ENCODE peak calls at places on chromosome 5, in four cellular contexts. G is effector memory CD4-positive, alpha-beta T cell; Y is glutamatergic neuron; J is activated T-cell treated with anti-CD3 and anti-CD28 coated beads for 1 hour. K is an unnamed sample.

GRCh38 chr5:172697123-172698121 is 56.4 kb downstream of the NEURL1B start:
- DNase-seq in J (peak), G (peak), Y (peak), K (peak)

GRCh38 chr5:26663500-26663899 is 374.9 kb downstream of the CDH9 start:
- DNase-seq in Y (no peak), J (no peak), G (no peak), K (no peak)

GRCh38 chr5:151585970-151586369 is 5.2 kb downstream of the FAT2 start:
- DNase-seq in Y (no peak), G (no peak), J (no peak), K (no peak)

GRCh38 chr5:157785781-157786180 is 42.3 kb downstream of the LSM11 start:
- DNase-seq in J (no peak), G (no peak), Y (no peak), K (no peak)

GRCh38 chr5:147303251-147303650 is 68.4 kb downstream of the STK32A start:
- DNase-seq in G (no peak), J (no peak), Y (no peak), K (no peak)

GRCh38 chr5:139058121-139058520 is 140.0 kb downstream of the SIL1 start:
- DNase-seq in J (no peak), Y (no peak), G (no peak), K (no peak)

GRCh38 chr5:27969157-27969556 is 930.8 kb upstream of the CDH9 start:
- DNase-seq in Y (no peak), J (no peak), G (no peak), K (no peak)

GRCh38 chr5:87300744-87301143 is 33.1 kb downstream of the RASA1 start:
- DNase-seq in G (no peak), Y (no peak), J (peak), K (peak)

GRCh38 chr5:109374625-109375024 is 35.1 kb downstream of the PJA2 start:
- DNase-seq in G (no peak), J (no peak), Y (no peak), K (no peak)

GRCh38 chr5:32329395-32329834 is 16.7 kb upstream of the MTMR12 start:
- DNase-seq in J (peak), G (peak), Y (peak), K (peak)

GRCh38 chr5:43353668-43354067 is 40.5 kb upstream of the HMGCS1 start:
- DNase-seq in J (no peak), Y (no peak), G (no peak), K (no peak)

GRCh38 chr5:69527128-69527745 is 32.8 kb upstream of the GTF2H2C start:
- DNase-seq in J (no peak), G (no peak), Y (no peak), K (no peak)

K was measured in Kasumi-1.